ENCODE peak calls at places on chromosomes 3 and 15, in five cellular contexts. V, T, G, C and O are unnamed samples.

GRCh38 chr15:51450001-51450400 is 108.5 kb downstream of the GLDN start:
- DNase-seq in C (no peak), G (no peak), V (no peak), T (no peak), O (no peak)

GRCh38 chr3:40187945-40188344 is 121.6 kb upstream of the EIF1B start:
- DNase-seq in C (no peak), T (no peak), G (no peak), V (no peak), O (no peak)

GRCh38 chr3:185959609-185960517 is 22.0 kb upstream of the TRA2B start:
- DNase-seq in C (no peak), T (no peak), G (no peak), V (no peak), O (peak)

GRCh38 chr15:56732135-56732880 is 1.0 kb downstream of the ZNF280D start:
- DNase-seq in T (peak), C (no peak), G (no peak), V (no peak), O (no peak)

GRCh38 chr15:63473007-63473748 is 31.2 kb upstream of the USP3 start:
- DNase-seq in V (no peak), T (no peak), C (no peak), G (no peak), O (no peak)

GRCh38 chr15:36810656-36811449 is 231.4 kb downstream of the CDIN1 start:
- DNase-seq in T (no peak), C (no peak), V (no peak), G (no peak), O (no peak)

GRCh38 chr3:143337387-143337786 is 217.8 kb downstream of the CHST2 start:
- DNase-seq in C (no peak), G (no peak), V (no peak), T (no peak), O (no peak)

GRCh38 chr3:89043406-89043947 is 63.9 kb upstream of the EPHA3 start:
- DNase-seq in C (no peak), T (no peak), V (no peak), G (no peak), O (no peak)

GRCh38 chr3:48268936-48269551 is 28.1 kb downstream of the ZNF589 start:
- DNase-seq in V (no peak), T (no peak), G (no peak), C (peak), O (no peak)

GRCh38 chr15:45548753-45549520 is 26.4 kb upstream of the SLC30A4 start:
- DNase-seq in V (no peak), T (no peak), C (no peak), G (no peak), O (no peak)

GRCh38 chr3:184941408-184941807 is 129.4 kb downstream of the VPS8 start:
- DNase-seq in G (no peak), C (no peak), V (no peak), T (no peak), O (no peak)